ENCODE peak calls at places on chromosome 11, in nine cellular contexts. A is HS-5; W is uterus; V is activated CD4-positive, alpha-beta memory T cell treated with anti-CD3 and anti-CD28 coated beads, Interleukin-2, amount 10 ng/mL, durations not matched to agents 7 days and 5 days; F is activated T-helper 9 cell treated with anti-CD3 and anti-CD28 coated beads, Interleukin-2, amount 50 U/mL, for 16 hours; C is frontal cortex; J is HEK293T; T is heart left ventricle; L is activated T-cell treated with anti-CD3 and anti-CD28 coated beads, Interleukin-2, amount 50 U/mL, for 72 hours. N is an unnamed sample.

GRCh38 chr11:14542384-14542783 is 22.2 kb upstream of the PSMA1 start:
- DNase-seq in A (no peak), W (no peak), V (no peak), F (no peak), C (no peak), J (no peak), T (no peak), L (no peak), N (no peak)

GRCh38 chr11:32297629-32298028 is 137.7 kb downstream of the WT1 start:
- DNase-seq in A (peak; percentile 46), W (no peak), V (no peak), F (no peak), C (peak; percentile 22), J (peak; percentile 45), T (no peak), L (no peak), N (no peak)

GRCh38 chr11:95725169-95725568 is 64.4 kb downstream of the FAM76B start:
- DNase-seq in A (no peak), W (no peak), V (no peak), F (no peak), C (no peak), J (no peak), T (no peak), L (no peak), N (no peak)

GRCh38 chr11:107583629-107584195 is 7.2 kb upstream of the ELMOD1 start:
- DNase-seq in A (peak; percentile 69), W (no peak), V (no peak), F (no peak), C (no peak), J (no peak), T (no peak), L (no peak), N (no peak)

GRCh38 chr11:39011822-39012221 is 2413.8 kb upstream of the RAG2 start:
- DNase-seq in A (no peak), W (no peak), V (no peak), F (no peak), C (no peak), J (no peak), T (no peak), L (no peak), N (no peak)

GRCh38 chr11:103794262-103794661 is 242.2 kb upstream of the DDI1 start:
- DNase-seq in A (no peak), W (no peak), V (no peak), F (no peak), C (no peak), J (no peak), T (no peak), L (no peak), N (no peak)

GRCh38 chr11:9972917-9973504 is 309.1 kb downstream of the SWAP70 start:
- DNase-seq in A (peak; percentile 46), W (peak; percentile 31), V (peak; percentile 31), F (no peak), C (peak; percentile 14), J (peak; percentile 36), T (no peak), L (peak; percentile 13), N (peak; percentile 28)

GRCh38 chr11:6472934-6473333 is 807 bp downstream of the TRIM3 start:
- DNase-seq in A (no peak), W (peak; percentile 16), V (no peak), F (no peak), C (no peak), J (no peak), T (no peak), L (no peak), N (no peak)

GRCh38 chr11:1827095-1827797 is 7.5 kb upstream of the SYT8 start:
- DNase-seq in A (no peak), W (no peak), V (no peak), F (no peak), C (peak; percentile 70), J (no peak), T (peak; percentile 72), L (no peak), N (no peak)

GRCh38 chr11:109302591-109303334 is 119.2 kb upstream of the C11orf87 start:
- DNase-seq in A (no peak), W (no peak), V (no peak), F (no peak), C (no peak), J (no peak), T (no peak), L (no peak), N (no peak)

GRCh38 chr11:35308157-35308556 is 111.2 kb downstream of the SLC1A2 start:
- DNase-seq in A (no peak), W (no peak), V (no peak), F (no peak), C (no peak), J (no peak), T (no peak), L (no peak), N (no peak)

GRCh38 chr11:9002920-9003572 is 755 bp downstream of the NRIP3 start:
- DNase-seq in A (no peak), W (no peak), V (no peak), F (no peak), C (no peak), J (no peak), T (no peak), L (no peak), N (no peak)

GRCh38 chr11:17593466-17594245 is 46.6 kb downstream of the OTOG start:
- DNase-seq in A (no peak), W (no peak), V (no peak), F (no peak), C (no peak), J (no peak), T (no peak), L (no peak), N (no peak)

GRCh38 chr11:74615988-74616387 is 23.6 kb downstream of the POLD3 start:
- DNase-seq in A (no peak), W (no peak), V (no peak), F (no peak), C (no peak), J (no peak), T (no peak), L (no peak), N (no peak)

GRCh38 chr11:5037926-5038325 is 8.4 kb upstream of the OR52J3 start:
- DNase-seq in A (no peak), W (no peak), V (no peak), F (no peak), C (no peak), J (no peak), T (no peak), L (no peak), N (no peak)

GRCh38 chr11:67281552-67282150 is 7.5 kb upstream of the ANKRD13D start:
- DNase-seq in A (no peak), W (no peak), V (no peak), F (no peak), C (no peak), J (no peak), T (peak; percentile 15), L (no peak), N (no peak)

GRCh38 chr11:118749429-118749828 is 41.5 kb downstream of the DDX6 start:
- DNase-seq in A (no peak), W (no peak), V (no peak), F (no peak), C (no peak), J (no peak), T (peak; percentile 51), L (no peak), N (no peak)

GRCh38 chr11:61574611-61575010 is 6.3 kb downstream of the SYT7 start:
- DNase-seq in A (no peak), W (no peak), V (no peak), F (no peak), C (no peak), J (no peak), T (no peak), L (no peak), N (no peak)

GRCh38 chr11:34565417-34566208 is 52.0 kb upstream of the ELF5 start:
- DNase-seq in A (no peak), W (no peak), V (no peak), F (no peak), C (no peak), J (peak; percentile 53), T (no peak), L (no peak), N (no peak)

GRCh38 chr11:19676508-19677379 is 35.9 kb upstream of the NAV2 start:
- DNase-seq in A (no peak), W (peak; percentile 60), V (no peak), F (no peak), C (no peak), J (no peak), T (peak; percentile 41), L (no peak), N (no peak)

GRCh38 chr11:64285885-64286800 is 495 bp downstream of the GPR137 start:
- DNase-seq in A (no peak), W (no peak), V (peak; percentile 53), F (no peak), C (no peak), J (no peak), T (no peak), L (peak; percentile 45), N (no peak)

GRCh38 chr11:132028380-132029240 is 658.2 kb downstream of the NTM start:
- DNase-seq in A (no peak), W (no peak), V (no peak), F (no peak), C (no peak), J (no peak), T (peak; percentile 56), L (no peak), N (no peak)

GRCh38 chr11:95264881-95265280 is 33.9 kb upstream of the SESN3 start:
- DNase-seq in A (no peak), W (no peak), V (no peak), F (no peak), C (no peak), J (no peak), T (no peak), L (no peak), N (no peak)

GRCh38 chr11:80595011-80595410 is 1154.2 kb upstream of the TENM4 start:
- DNase-seq in A (peak; percentile 59), W (no peak), V (no peak), F (no peak), C (no peak), J (no peak), T (no peak), L (no peak), N (no peak)

GRCh38 chr11:30635401-30635989 is 49.3 kb upstream of the MPPED2 start:
- DNase-seq in A (no peak), W (no peak), V (no peak), F (no peak), C (peak; percentile 30), J (peak; percentile 53), T (peak; percentile 19), L (no peak), N (no peak)

GRCh38 chr11:13111813-13112130 is 102.7 kb downstream of the RASSF10 start:
- DNase-seq in A (no peak), W (no peak), V (no peak), F (no peak), C (no peak), J (no peak), T (no peak), L (no peak), N (no peak)

GRCh38 chr11:2399488-2400068 is 972 bp upstream of the TSSC4 start:
- DNase-seq in A (no peak), W (no peak), V (no peak), F (no peak), C (no peak), J (peak; percentile 30), T (no peak), L (no peak), N (peak; percentile 47)

GRCh38 chr11:90468923-90469322 is 246.1 kb upstream of the CHORDC1 start:
- DNase-seq in A (peak; percentile 26), W (no peak), V (no peak), F (no peak), C (no peak), J (no peak), T (no peak), L (no peak), N (no peak)

GRCh38 chr11:2446590-2447252 is 1.9 kb downstream of the KCNQ1 start:
- DNase-seq in A (no peak), W (no peak), V (peak; percentile 43), F (no peak), C (no peak), J (no peak), T (no peak), L (no peak), N (no peak)

GRCh38 chr11:27501102-27501501 is 5.5 kb downstream of the LIN7C start:
- DNase-seq in A (no peak), W (no peak), V (no peak), F (no peak), C (no peak), J (no peak), T (no peak), L (no peak), N (no peak)

GRCh38 chr11:8658210-8658968 is 24.1 kb downstream of the TRIM66 start:
- DNase-seq in A (no peak), W (no peak), V (no peak), F (no peak), C (no peak), J (no peak), T (no peak), L (no peak), N (no peak)

N was measured in HuH-7.5.